ENCODE peak calls at places on chromosomes 4 and X, in six cellular contexts. U is endodermal cell, H is fibroblast of mammary gland, Y is ascending aorta, F is GM10248, I is dorsolateral prefrontal cortex. J is an unnamed sample.

GRCh38 chr4:120749445-120750151 is 172.9 kb downstream of the PRDM5 start:
- DNase-seq in F (peak; percentile 29), Y (no peak), U (no peak), I (no peak), H (no peak), J (peak; percentile 13)

GRCh38 chr4:33104190-33104773 is 2384.1 kb downstream of the PCDH7 start:
- DNase-seq in H (no peak), U (no peak), I (no peak), F (peak; percentile 3), Y (no peak), J (peak; percentile 9)

GRCh38 chr4:164935363-164935762 is 42.1 kb downstream of the TRIM61 start:
- DNase-seq in F (peak; percentile 36), Y (no peak), U (peak; percentile 75), I (no peak), H (no peak), J (peak; percentile 40)

GRCh38 chr4:126051709-126052424 is 737.1 kb downstream of the FAT4 start:
- DNase-seq in F (no peak), U (no peak), I (no peak), Y (no peak), H (peak; percentile 79), J (no peak)

GRCh38 chr4:118772149-118773081 is 63.5 kb downstream of the SEC24D start:
- DNase-seq in H (peak; percentile 74), I (no peak), U (no peak), Y (no peak), F (peak; percentile 32), J (peak; percentile 33)

GRCh38 chr4:90000995-90001394 is 106.3 kb downstream of the MMRN1 start:
- DNase-seq in I (no peak), F (no peak), Y (no peak), U (no peak), H (no peak), J (no peak)

GRCh38 chrX:49270249-49270921 is 792 bp downstream of the PPP1R3F start:
- DNase-seq in H (no peak), I (no peak), Y (no peak), F (no peak), U (no peak), J (no peak)

GRCh38 chrX:47169726-47170515 is 23.7 kb upstream of the UBA1 start:
- DNase-seq in F (no peak), Y (peak; percentile 59), U (no peak), I (no peak), H (peak; percentile 64), J (no peak)

GRCh38 chr4:175435437-175435836 is 376.6 kb downstream of the GPM6A start:
- DNase-seq in Y (no peak), F (no peak), U (no peak), H (no peak), I (no peak), J (no peak)

GRCh38 chrX:130304587-130305368 is 34.9 kb upstream of the SLC25A14 start:
- DNase-seq in I (no peak), F (no peak), H (no peak), Y (no peak), U (peak; percentile 63), J (no peak)

GRCh38 chr4:147831452-147832192 is 99.7 kb downstream of the ARHGAP10 start:
- DNase-seq in U (no peak), H (peak; percentile 98), F (no peak), Y (peak; percentile 82), I (no peak), J (no peak)

GRCh38 chrX:17206584-17206983 is 168.4 kb upstream of the NHS start:
- DNase-seq in H (no peak), Y (no peak), F (no peak), I (no peak), U (no peak), J (no peak)

DNA sequence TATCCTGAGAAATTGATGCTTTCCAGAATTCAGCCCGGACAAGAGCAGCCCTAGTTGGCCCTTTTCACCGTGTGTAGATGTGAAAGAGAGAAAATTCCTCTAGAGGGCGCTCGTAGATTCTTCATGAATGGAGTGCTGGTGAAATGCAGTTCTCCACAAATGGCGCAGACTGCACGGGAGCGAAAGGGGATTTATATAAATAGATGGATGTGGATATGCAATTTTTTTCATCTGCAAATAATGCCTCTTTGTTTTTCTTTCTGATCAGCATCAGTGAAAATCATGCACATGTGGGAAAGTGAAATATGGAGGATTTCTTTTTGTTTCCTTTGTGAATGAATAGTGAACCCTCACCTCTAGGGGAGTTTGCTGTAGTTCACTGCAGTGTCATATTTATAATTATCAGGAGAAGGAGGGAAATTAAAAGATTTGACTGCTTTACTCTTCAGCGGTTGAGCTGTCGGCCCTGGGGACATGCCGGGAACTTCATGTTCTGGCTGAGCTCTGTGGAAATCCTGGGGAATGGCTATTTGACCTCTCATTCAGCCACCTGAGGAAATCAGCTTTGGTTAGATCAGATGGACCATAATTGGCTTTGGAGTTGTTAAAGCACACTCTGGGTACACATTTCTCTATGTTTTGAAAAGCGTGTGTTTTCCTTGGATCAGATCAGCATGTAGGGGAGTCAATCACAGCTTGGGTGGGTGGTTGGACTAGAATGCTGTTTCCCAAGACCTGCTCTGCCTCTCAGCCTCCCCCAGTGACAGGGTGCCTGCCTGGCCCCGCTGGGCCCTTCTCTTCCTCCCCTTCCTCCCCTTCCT is 115.0 kb upstream of the SHISA3 start:
- DNase-seq in Y (no peak), I (no peak), H (peak; percentile 74), U (peak; percentile 81), F (peak; percentile 76), J (peak; percentile 76)
- TF ChIP-seq CTCF in Y (peak; percentile 39), I (peak; percentile 91), H (peak; percentile 62), U (peak; percentile 92), F (peak; percentile 63), J (peak; percentile 69)

DNA sequence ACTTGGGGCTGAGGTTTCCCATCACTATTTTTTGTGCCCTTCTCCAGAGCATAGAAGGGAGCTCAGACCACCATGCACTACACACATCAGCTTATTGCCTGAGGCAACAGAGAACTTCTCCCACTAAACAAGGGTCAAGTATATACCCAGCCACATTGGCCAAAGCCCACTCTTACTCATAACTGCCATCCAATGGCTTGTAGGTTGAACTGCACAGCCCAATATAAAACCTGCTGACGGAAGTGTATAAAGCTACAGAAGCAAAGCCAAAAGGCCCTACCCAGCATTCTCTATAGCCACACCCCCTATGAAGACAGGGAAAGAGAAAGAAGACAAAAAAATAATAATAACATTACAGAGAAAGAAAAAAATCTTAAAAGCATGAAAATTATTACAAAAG is 139.7 kb downstream of the LRBA start:
- DNase-seq in Y (no peak), H (no peak), F (no peak), I (no peak), U (no peak), J (no peak)
- TF ChIP-seq CTCF in Y (no peak), H (no peak), F (no peak), I (no peak), U (peak; percentile 40), J (no peak)

DNA sequence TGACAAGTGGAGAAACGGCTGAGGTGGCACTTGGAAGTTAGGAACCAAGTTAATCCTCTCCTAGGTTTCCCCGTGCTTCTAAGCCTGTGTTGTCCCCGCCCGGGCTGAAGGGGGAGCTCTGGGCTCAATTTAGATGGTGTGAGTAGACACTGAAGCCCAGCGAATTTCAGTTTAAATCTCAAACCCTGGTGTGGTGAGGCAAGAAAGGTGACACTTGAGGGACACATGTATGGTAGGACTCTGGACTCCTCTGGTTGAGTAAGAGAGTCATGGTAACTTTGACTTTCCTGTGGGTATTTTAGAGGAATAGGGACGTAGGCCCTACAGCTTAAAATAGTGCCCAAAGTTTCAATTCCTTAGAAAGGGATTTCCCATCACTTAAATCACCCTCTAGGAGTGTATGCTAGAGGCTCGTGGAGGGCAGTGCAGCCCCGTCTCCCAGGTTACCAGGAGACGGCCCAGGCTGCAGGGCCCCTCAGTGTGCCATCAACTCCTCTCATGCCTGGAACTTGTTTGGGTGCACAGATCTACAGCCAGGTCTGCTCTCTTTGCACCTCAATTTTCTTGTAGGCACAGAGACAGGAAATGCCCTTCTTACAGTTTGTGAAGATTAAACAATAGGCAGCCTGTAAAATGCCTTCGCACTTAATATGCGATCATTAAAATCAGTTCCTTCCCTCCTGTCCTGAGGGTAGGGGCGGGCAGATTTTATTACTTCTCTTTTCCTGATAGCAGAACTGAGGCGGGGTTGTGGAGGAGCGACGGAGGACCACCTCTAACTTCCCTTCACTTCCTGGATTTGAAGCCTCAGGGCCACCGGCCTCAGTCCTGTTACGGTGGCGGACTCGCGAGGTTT is 23.9 kb downstream of the HAND2 start:
- DNase-seq in U (peak; percentile 92), H (peak; percentile 70), Y (peak; percentile 85), I (no peak), F (peak; percentile 79), J (peak; percentile 88)
- TF ChIP-seq CTCF in U (peak; percentile 93), H (peak; percentile 86), Y (peak; percentile 66), I (peak; percentile 45), F (peak; percentile 81), J (peak; percentile 84)

GRCh38 chr4:138475116-138475515 is 233.0 kb upstream of the SLC7A11 start:
- DNase-seq in I (no peak), F (no peak), U (no peak), Y (no peak), H (no peak), J (no peak)
- TF ChIP-seq CTCF in I (no peak), F (no peak), U (no peak), Y (no peak), H (no peak), J (no peak)